ENCODE peak calls at places on chromosomes 16 and 17, in six cellular contexts. One of them, this sample, is unnamed.
A peak's percentile ranks its signal among the peaks of the same experiment; 100 is the strongest.

GRCh38 chr16:88473666-88474534 is 20.8 kb downstream of the ZFPM1 start:
- DNase-seq in NB4: peak; percentile 77
- DNase-seq in pancreas: no peak
- DNase-seq in fibroblast of pulmonary artery: peak; percentile 85
- DNase-seq in sigmoid colon: no peak
- DNase-seq in right lobe of liver: peak; percentile 79
- DNase-seq in this sample: no peak

GRCh38 chr17:61380836-61381525 is 18.7 kb upstream of the TBX2 start:
- DNase-seq in right lobe of liver: peak; percentile 46
- DNase-seq in NB4: no peak
- DNase-seq in fibroblast of pulmonary artery: no peak
- DNase-seq in sigmoid colon: no peak
- DNase-seq in pancreas: no peak
- DNase-seq in this sample: no peak

GRCh38 chr17:79393358-79394038 is 217.4 kb downstream of the RBFOX3 start:
- DNase-seq in NB4: peak; percentile 73
- DNase-seq in pancreas: peak; percentile 93
- DNase-seq in sigmoid colon: no peak
- DNase-seq in right lobe of liver: peak; percentile 78
- DNase-seq in fibroblast of pulmonary artery: peak; percentile 71
- DNase-seq in this sample: peak; percentile 46

GRCh38 chr17:49873466-49873865 is 25.6 kb upstream of the TAC4 start:
- DNase-seq in sigmoid colon: no peak
- DNase-seq in pancreas: no peak
- DNase-seq in NB4: no peak
- DNase-seq in fibroblast of pulmonary artery: no peak
- DNase-seq in right lobe of liver: no peak
- DNase-seq in this sample: no peak

GRCh38 chr16:87317766-87318121 is 552 bp upstream of the C16orf95 start:
- DNase-seq in pancreas: peak; percentile 73
- DNase-seq in NB4: peak; percentile 69
- DNase-seq in right lobe of liver: peak; percentile 65
- DNase-seq in sigmoid colon: peak; percentile 84
- DNase-seq in fibroblast of pulmonary artery: peak; percentile 66
- DNase-seq in this sample: no peak

GRCh38 chr16:47262938-47263337 is 119.2 kb upstream of the NETO2 start:
- DNase-seq in fibroblast of pulmonary artery: no peak
- DNase-seq in sigmoid colon: no peak
- DNase-seq in right lobe of liver: no peak
- DNase-seq in pancreas: no peak
- DNase-seq in NB4: no peak
- DNase-seq in this sample: no peak

GRCh38 chr17:19357351-19358140 is 5.0 kb downstream of the B9D1 start:
- DNase-seq in NB4: no peak
- DNase-seq in pancreas: peak; percentile 21
- DNase-seq in sigmoid colon: peak; percentile 40
- DNase-seq in fibroblast of pulmonary artery: no peak
- DNase-seq in right lobe of liver: no peak
- DNase-seq in this sample: no peak

GRCh38 chr17:17935321-17936271 is 36.6 kb downstream of the TOM1L2 start:
- DNase-seq in fibroblast of pulmonary artery: peak; percentile 93
- DNase-seq in sigmoid colon: peak; percentile 75
- DNase-seq in NB4: peak; percentile 83
- DNase-seq in right lobe of liver: no peak
- DNase-seq in pancreas: no peak
- DNase-seq in this sample: peak; percentile 85

GRCh38 chr17:59547131-59547915 is 18.1 kb upstream of the DHX40 start:
- DNase-seq in right lobe of liver: no peak
- DNase-seq in pancreas: no peak
- DNase-seq in sigmoid colon: no peak
- DNase-seq in NB4: peak; percentile 70
- DNase-seq in fibroblast of pulmonary artery: peak; percentile 28
- DNase-seq in this sample: no peak

GRCh38 chr16:25210758-25211157 is 6.0 kb upstream of the AQP8 start:
- DNase-seq in NB4: peak; percentile 93
- DNase-seq in right lobe of liver: no peak
- DNase-seq in fibroblast of pulmonary artery: peak; percentile 56
- DNase-seq in sigmoid colon: no peak
- DNase-seq in pancreas: no peak
- DNase-seq in this sample: peak; percentile 41

GRCh38 chr16:24890746-24891145 is 45.0 kb downstream of the SLC5A11 start:
- DNase-seq in pancreas: no peak
- DNase-seq in fibroblast of pulmonary artery: no peak
- DNase-seq in right lobe of liver: no peak
- DNase-seq in NB4: no peak
- DNase-seq in sigmoid colon: peak; percentile 50
- DNase-seq in this sample: no peak

GRCh38 chr16:49352923-49353322 is 20.7 kb upstream of the C16orf78 start:
- DNase-seq in NB4: peak; percentile 46
- DNase-seq in pancreas: no peak
- DNase-seq in sigmoid colon: no peak
- DNase-seq in fibroblast of pulmonary artery: no peak
- DNase-seq in right lobe of liver: no peak
- DNase-seq in this sample: no peak

GRCh38 chr17:40371261-40371929 is 6.9 kb upstream of the GJD3 start:
- DNase-seq in NB4: peak; percentile 60
- DNase-seq in pancreas: no peak
- DNase-seq in sigmoid colon: no peak
- DNase-seq in right lobe of liver: no peak
- DNase-seq in fibroblast of pulmonary artery: no peak
- DNase-seq in this sample: no peak

GRCh38 chr16:10992797-10993196 is 48.4 kb downstream of the CLEC16A start:
- DNase-seq in sigmoid colon: no peak
- DNase-seq in pancreas: no peak
- DNase-seq in fibroblast of pulmonary artery: peak; percentile 67
- DNase-seq in NB4: peak; percentile 68
- DNase-seq in right lobe of liver: no peak
- DNase-seq in this sample: peak; percentile 84

GRCh38 chr17:81417049-81417878 is 22.0 kb downstream of the BAHCC1 start:
- DNase-seq in right lobe of liver: no peak
- DNase-seq in fibroblast of pulmonary artery: no peak
- DNase-seq in pancreas: no peak
- DNase-seq in NB4: no peak
- DNase-seq in sigmoid colon: no peak
- DNase-seq in this sample: peak; percentile 70

GRCh38 chr16:15788846-15789239 is 68.0 kb downstream of the MYH11 start:
- DNase-seq in pancreas: no peak
- DNase-seq in right lobe of liver: no peak
- DNase-seq in fibroblast of pulmonary artery: no peak
- DNase-seq in sigmoid colon: no peak
- DNase-seq in NB4: no peak
- DNase-seq in this sample: no peak

GRCh38 chr16:8585942-8586341 is 4.4 kb downstream of the TMEM114 start:
- DNase-seq in sigmoid colon: no peak
- DNase-seq in fibroblast of pulmonary artery: no peak
- DNase-seq in pancreas: no peak
- DNase-seq in right lobe of liver: no peak
- DNase-seq in NB4: no peak
- DNase-seq in this sample: no peak

GRCh38 chr17:64219571-64219970 is 43.5 kb downstream of the TEX2 start:
- DNase-seq in NB4: no peak
- DNase-seq in sigmoid colon: no peak
- DNase-seq in pancreas: no peak
- DNase-seq in right lobe of liver: no peak
- DNase-seq in fibroblast of pulmonary artery: no peak
- DNase-seq in this sample: no peak

GRCh38 chr17:44095647-44096496 is 25.3 kb downstream of the G6PC3 start:
- DNase-seq in right lobe of liver: peak; percentile 65
- DNase-seq in NB4: peak; percentile 85
- DNase-seq in pancreas: no peak
- DNase-seq in sigmoid colon: peak; percentile 85
- DNase-seq in fibroblast of pulmonary artery: peak; percentile 95
- DNase-seq in this sample: peak; percentile 95

GRCh38 chr16:84754353-84754856 is 54.6 kb downstream of the USP10 start:
- DNase-seq in pancreas: no peak
- DNase-seq in right lobe of liver: no peak
- DNase-seq in sigmoid colon: peak; percentile 85
- DNase-seq in NB4: peak; percentile 96
- DNase-seq in fibroblast of pulmonary artery: peak; percentile 95
- DNase-seq in this sample: peak; percentile 93

GRCh38 chr17:9291912-9292562 is 270.7 kb downstream of the NTN1 start:
- DNase-seq in sigmoid colon: peak; percentile 83
- DNase-seq in right lobe of liver: no peak
- DNase-seq in fibroblast of pulmonary artery: peak; percentile 30
- DNase-seq in pancreas: no peak
- DNase-seq in NB4: peak; percentile 35
- DNase-seq in this sample: peak; percentile 8

GRCh38 chr17:31299624-31300023 is 2.6 kb upstream of the OMG start:
- DNase-seq in sigmoid colon: no peak
- DNase-seq in pancreas: no peak
- DNase-seq in right lobe of liver: no peak
- DNase-seq in NB4: no peak
- DNase-seq in fibroblast of pulmonary artery: no peak
- DNase-seq in this sample: no peak

GRCh38 chr16:80659865-80660264 is 119.1 kb downstream of the DYNLRB2 start:
- DNase-seq in sigmoid colon: no peak
- DNase-seq in pancreas: no peak
- DNase-seq in NB4: no peak
- DNase-seq in right lobe of liver: no peak
- DNase-seq in fibroblast of pulmonary artery: no peak
- DNase-seq in this sample: no peak

GRCh38 chr16:80654094-80654862 is 113.5 kb downstream of the DYNLRB2 start:
- DNase-seq in right lobe of liver: no peak
- DNase-seq in pancreas: peak; percentile 64
- DNase-seq in fibroblast of pulmonary artery: no peak
- DNase-seq in sigmoid colon: no peak
- DNase-seq in NB4: no peak
- DNase-seq in this sample: no peak

GRCh38 chr16:80655751-80656150 is 115.0 kb downstream of the DYNLRB2 start:
- DNase-seq in pancreas: no peak
- DNase-seq in sigmoid colon: no peak
- DNase-seq in fibroblast of pulmonary artery: no peak
- DNase-seq in NB4: no peak
- DNase-seq in right lobe of liver: no peak
- DNase-seq in this sample: no peak

GRCh38 chr16:80656731-80657150 is 115.9 kb downstream of the DYNLRB2 start:
- DNase-seq in NB4: no peak
- DNase-seq in right lobe of liver: no peak
- DNase-seq in sigmoid colon: no peak
- DNase-seq in pancreas: no peak
- DNase-seq in fibroblast of pulmonary artery: no peak
- DNase-seq in this sample: no peak

GRCh38 chr16:80656161-80656560 is 115.4 kb downstream of the DYNLRB2 start:
- DNase-seq in sigmoid colon: no peak
- DNase-seq in right lobe of liver: no peak
- DNase-seq in fibroblast of pulmonary artery: no peak
- DNase-seq in NB4: no peak
- DNase-seq in pancreas: no peak
- DNase-seq in this sample: no peak
- TF ChIP-seq CTCF in sigmoid colon: no peak
- TF ChIP-seq CTCF in right lobe of liver: no peak
- TF ChIP-seq CTCF in fibroblast of pulmonary artery: no peak
- TF ChIP-seq CTCF in NB4: no peak
- TF ChIP-seq CTCF in pancreas: no peak
- TF ChIP-seq CTCF in this sample: no peak

GRCh38 chr17:56045907-56046306 is 107.4 kb upstream of the ANKFN1 start:
- DNase-seq in pancreas: no peak
- DNase-seq in right lobe of liver: no peak
- DNase-seq in sigmoid colon: no peak
- DNase-seq in NB4: no peak
- DNase-seq in fibroblast of pulmonary artery: no peak
- DNase-seq in this sample: no peak
- H3K4me3 ChIP-seq in pancreas: no peak overlapping the region
- H3K4me3 ChIP-seq in right lobe of liver: no peak overlapping the region
- H3K4me3 ChIP-seq in sigmoid colon: no peak overlapping the region
- H3K4me3 ChIP-seq in NB4: no peak overlapping the region
- H3K4me3 ChIP-seq in fibroblast of pulmonary artery: no peak overlapping the region
- H3K4me3 ChIP-seq in this sample: no peak overlapping the region

DNA sequence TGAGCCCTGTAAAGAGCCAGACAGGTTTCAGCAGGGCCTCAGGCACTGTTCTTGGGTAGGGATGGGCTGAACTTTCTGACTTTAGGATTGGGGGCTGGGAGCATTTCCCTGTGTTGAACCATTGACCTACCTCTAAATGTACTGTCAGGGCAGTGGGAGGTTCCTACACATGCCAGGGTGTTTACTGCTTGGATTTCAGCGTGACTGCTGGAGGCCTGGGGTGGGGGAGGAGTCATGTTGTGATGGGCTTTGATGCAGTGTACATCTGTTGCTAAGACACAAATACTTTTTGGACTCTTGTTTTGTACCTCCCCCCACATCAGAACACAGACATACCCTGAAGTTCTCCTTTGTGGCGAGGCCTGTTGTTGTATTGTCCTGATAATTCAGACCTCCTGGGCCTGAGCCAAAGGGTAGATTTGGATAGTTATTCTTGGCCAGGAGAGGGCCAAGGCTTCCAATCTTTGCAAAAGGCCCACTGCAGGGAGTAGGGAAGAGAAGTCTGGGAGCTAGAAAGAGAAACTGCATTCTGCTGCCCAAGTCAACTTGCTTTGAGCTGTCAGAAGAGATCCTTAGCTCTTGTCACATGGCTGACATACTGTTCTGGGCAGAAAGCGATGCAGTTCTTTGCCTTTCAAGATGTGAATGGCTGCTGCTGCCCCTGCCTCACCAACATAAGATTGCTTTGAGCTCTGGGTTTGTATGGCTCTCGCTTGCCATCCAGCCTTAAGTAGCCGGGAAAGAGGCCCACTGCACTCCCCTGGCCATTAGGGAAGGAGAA is 3.7 kb downstream of the NFE2L1 start:
- DNase-seq in right lobe of liver: peak; percentile 72
- DNase-seq in NB4: peak; percentile 19
- DNase-seq in pancreas: no peak
- DNase-seq in fibroblast of pulmonary artery: peak; percentile 99
- DNase-seq in sigmoid colon: peak; percentile 81
- DNase-seq in this sample: peak; percentile 96
- TF ChIP-seq CTCF in right lobe of liver: peak; percentile 5
- TF ChIP-seq CTCF in NB4: no peak
- TF ChIP-seq CTCF in pancreas: no peak
- TF ChIP-seq CTCF in fibroblast of pulmonary artery: peak; percentile 30
- TF ChIP-seq CTCF in sigmoid colon: no peak
- TF ChIP-seq CTCF in this sample: no peak

GRCh38 chr16:53805113-53805512 is 101.2 kb downstream of the FTO start:
- DNase-seq in sigmoid colon: no peak
- DNase-seq in fibroblast of pulmonary artery: no peak
- DNase-seq in right lobe of liver: no peak
- DNase-seq in NB4: no peak
- DNase-seq in pancreas: no peak
- DNase-seq in this sample: no peak

GRCh38 chr16:53805747-53806146 is 101.8 kb downstream of the FTO start:
- DNase-seq in NB4: no peak
- DNase-seq in sigmoid colon: no peak
- DNase-seq in fibroblast of pulmonary artery: no peak
- DNase-seq in pancreas: no peak
- DNase-seq in right lobe of liver: no peak
- DNase-seq in this sample: no peak

GRCh38 chr16:53803451-53803850 is 99.5 kb downstream of the FTO start:
- DNase-seq in pancreas: no peak
- DNase-seq in sigmoid colon: no peak
- DNase-seq in right lobe of liver: no peak
- DNase-seq in fibroblast of pulmonary artery: no peak
- DNase-seq in NB4: no peak
- DNase-seq in this sample: no peak

GRCh38 chr16:53803998-53804397 is 100.0 kb downstream of the FTO start:
- DNase-seq in pancreas: no peak
- DNase-seq in fibroblast of pulmonary artery: no peak
- DNase-seq in sigmoid colon: no peak
- DNase-seq in right lobe of liver: no peak
- DNase-seq in NB4: no peak
- DNase-seq in this sample: no peak

GRCh38 chr16:53804467-53804866 is 100.5 kb downstream of the FTO start:
- DNase-seq in fibroblast of pulmonary artery: no peak
- DNase-seq in pancreas: no peak
- DNase-seq in right lobe of liver: no peak
- DNase-seq in sigmoid colon: no peak
- DNase-seq in NB4: no peak
- DNase-seq in this sample: no peak
- H3K4me3 ChIP-seq in fibroblast of pulmonary artery: no peak overlapping the region
- H3K4me3 ChIP-seq in pancreas: no peak overlapping the region
- H3K4me3 ChIP-seq in right lobe of liver: no peak overlapping the region
- H3K4me3 ChIP-seq in sigmoid colon: no peak overlapping the region
- H3K4me3 ChIP-seq in NB4: no peak overlapping the region
- H3K4me3 ChIP-seq in this sample: no peak overlapping the region

This sample was measured in astrocyte of the spinal cord.